ENCODE peak calls at places on chromosomes 3 and 15, in five cellular contexts. Z is K562; C is Panc1; F is breast epithelium; U is effector memory CD4-positive, alpha-beta T cell. T is an unnamed sample.

GRCh38 chr3:57972421-57973111 is 35.7 kb upstream of the FLNB start:
- DNase-seq in C (no peak), F (peak; percentile 62), Z (no peak), U (no peak), T (no peak)

GRCh38 chr15:54840999-54841398 is 355.7 kb downstream of the RSL24D1 start:
- DNase-seq in F (no peak), U (no peak), Z (no peak), C (no peak), T (peak; percentile 20)

GRCh38 chr3:128385080-128385832 is 81.4 kb downstream of the DNAJB8 start:
- DNase-seq in C (no peak), F (peak; percentile 22), U (no peak), Z (no peak), T (no peak)

GRCh38 chr3:98765721-98766120 is 2.6 kb downstream of the ST3GAL6 start:
- DNase-seq in C (no peak), F (no peak), U (no peak), Z (no peak), T (no peak)

GRCh38 chr3:138289260-138289659 is 40.4 kb downstream of the NME9 start:
- DNase-seq in U (no peak), F (no peak), C (no peak), Z (no peak), T (no peak)

GRCh38 chr3:72683068-72683467 is 165.2 kb downstream of the SHQ1 start:
- DNase-seq in U (no peak), C (no peak), Z (no peak), F (no peak), T (no peak)

GRCh38 chr15:98560338-98560737 is 88.0 kb upstream of the IGF1R start:
- DNase-seq in Z (no peak), U (no peak), C (no peak), F (no peak), T (no peak)

GRCh38 chr15:60941448-60941847 is 287.7 kb downstream of the RORA start:
- DNase-seq in Z (no peak), C (no peak), F (no peak), U (no peak), T (no peak)

GRCh38 chr3:79211588-79212359 is 556.0 kb downstream of the ROBO1 start:
- DNase-seq in F (no peak), U (no peak), Z (no peak), C (no peak), T (no peak)

GRCh38 chr15:45181491-45182285 is 6.1 kb downstream of the SHF start:
- DNase-seq in Z (no peak), F (no peak), C (no peak), U (no peak), T (no peak)

GRCh38 chr3:138046084-138046483 is 36.1 kb downstream of the CLDN18 start:
- DNase-seq in F (no peak), Z (no peak), C (no peak), U (no peak), T (no peak)

GRCh38 chr15:57792729-57793449 is 86.4 kb downstream of the POLR2M start:
- DNase-seq in U (no peak), F (no peak), C (no peak), Z (no peak), T (no peak)

GRCh38 chr15:59398220-59398619 is 25.5 kb upstream of the MYO1E start:
- DNase-seq in Z (no peak), C (no peak), F (no peak), U (no peak), T (no peak)
- H3K27ac ChIP-seq in Z (no peak overlapping the region), C (no peak overlapping the region), F (no peak overlapping the region), U (no peak overlapping the region), T (no peak overlapping the region)

DNA sequence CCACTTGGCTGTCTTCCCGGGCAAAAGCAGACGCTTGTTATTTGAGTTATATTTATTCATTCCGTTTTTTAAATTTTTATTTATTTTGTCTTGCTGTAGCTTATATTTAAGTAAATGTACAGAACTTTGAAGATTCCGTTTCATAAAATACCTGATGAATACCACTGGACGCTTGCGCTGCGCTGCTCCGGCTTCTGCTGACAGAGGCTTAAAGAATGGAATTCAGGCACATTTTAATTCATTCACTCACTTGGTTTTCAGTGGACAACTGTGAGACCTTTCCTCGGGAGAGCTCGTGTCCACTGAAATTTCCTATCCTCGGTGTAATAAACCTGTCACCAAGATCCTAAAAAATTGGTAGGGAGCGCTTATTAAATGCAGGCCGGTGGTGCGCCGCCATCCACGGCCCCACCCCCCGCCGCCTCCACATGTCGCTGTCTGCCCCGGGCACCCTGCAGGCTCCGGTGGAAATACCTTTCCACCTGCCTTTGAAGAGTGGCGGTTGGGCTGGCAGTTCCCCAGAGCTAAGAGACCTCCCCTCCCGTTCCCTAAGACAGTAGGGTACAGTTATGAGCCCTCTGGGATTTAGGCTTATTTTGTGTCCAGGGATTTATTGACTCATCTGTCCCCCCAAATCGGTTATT is 62.5 kb upstream of the UBE2E1 start:
- DNase-seq in C (no peak), U (no peak), F (no peak), Z (no peak), T (no peak)
- H3K27ac ChIP-seq in C (no peak overlapping the region), U (no peak overlapping the region), F (no peak overlapping the region), Z (no peak overlapping the region), T (no peak overlapping the region)

GRCh38 chr3:16466822-16467221 is 46.7 kb downstream of the RFTN1 start:
- DNase-seq in C (no peak), Z (no peak), U (no peak), F (no peak), T (no peak)
- H3K27ac ChIP-seq in C (no peak overlapping the region), Z (no peak overlapping the region), U (no peak overlapping the region), F (no peak overlapping the region), T (no peak overlapping the region)

GRCh38 chr3:18010001-18010400 is 267.6 kb upstream of the TBC1D5 start:
- DNase-seq in Z (no peak), C (no peak), U (no peak), F (no peak), T (no peak)
- H3K27ac ChIP-seq in Z (no peak overlapping the region), C (no peak overlapping the region), U (no peak overlapping the region), F (no peak overlapping the region), T (no peak overlapping the region)

DNA sequence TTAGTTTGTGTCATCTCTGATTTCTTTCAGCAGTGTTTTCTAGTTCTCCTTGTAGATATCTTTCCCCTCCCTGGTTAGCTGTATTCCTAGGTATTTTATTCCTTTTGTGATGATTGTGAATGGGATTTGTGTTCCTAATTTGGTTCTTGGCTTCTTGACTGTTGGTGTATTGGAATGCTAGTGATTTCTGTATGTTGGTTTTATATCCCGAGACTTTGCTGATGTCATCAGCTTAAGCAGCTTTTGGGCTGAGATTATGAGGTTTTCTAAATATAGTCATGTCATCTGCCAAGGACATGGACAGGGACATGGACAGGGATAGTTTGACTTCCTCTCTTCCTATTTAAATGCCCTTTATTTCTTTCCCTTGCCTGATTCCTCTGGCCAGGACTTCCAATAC is 35.8 kb downstream of the MYO9A start:
- DNase-seq in Z (no peak), C (no peak), F (no peak), U (no peak), T (no peak)
- H3K27ac ChIP-seq in Z (no peak overlapping the region), C (no peak overlapping the region), F (no peak overlapping the region), U (no peak overlapping the region), T (no peak overlapping the region)

DNA sequence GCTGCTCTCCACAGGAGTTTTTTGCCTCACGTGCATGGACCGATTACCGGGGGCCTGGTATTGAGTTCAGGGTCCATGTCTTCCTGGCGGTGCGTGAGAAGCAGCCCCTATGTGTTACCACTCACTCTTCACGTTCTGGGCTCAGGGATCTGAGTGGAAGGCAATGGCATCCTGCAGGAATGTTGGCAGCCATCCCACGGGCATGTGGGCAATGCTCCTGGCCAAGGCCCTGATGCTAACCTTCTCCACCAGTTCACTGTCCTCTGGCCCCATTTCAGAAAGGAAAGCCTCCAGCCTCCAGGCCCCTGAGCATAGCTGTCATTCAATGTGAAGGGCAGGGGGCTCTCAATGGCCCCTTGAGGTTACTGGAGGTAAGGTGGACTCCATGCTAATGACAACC is 43.0 kb upstream of the KY start:
- DNase-seq in C (no peak), U (no peak), F (peak; percentile 55), Z (no peak), T (no peak)
- H3K27ac ChIP-seq in C (no peak overlapping the region), U (no peak overlapping the region), F (peak overlapping the region; percentile 62), Z (no peak overlapping the region), T (no peak overlapping the region)

DNA sequence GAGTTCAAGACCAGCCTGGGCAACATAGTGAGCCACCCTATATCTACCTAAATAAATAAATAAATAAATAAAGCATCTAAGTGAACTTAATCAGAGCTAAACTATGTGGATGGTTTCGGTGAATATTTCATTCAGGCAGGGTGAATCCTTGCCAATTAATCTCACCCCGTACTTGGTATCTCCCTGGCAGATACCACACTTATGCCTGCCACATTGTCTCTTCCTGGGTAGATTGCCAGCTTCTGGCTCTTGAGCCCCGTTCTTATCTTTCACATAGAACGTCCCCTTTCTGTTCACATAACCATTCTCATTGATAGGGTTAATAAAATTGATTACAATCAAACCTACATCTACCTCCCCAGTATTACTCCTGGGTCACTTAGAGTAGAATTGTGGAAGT is 7.0 kb downstream of the SNAP23 start:
- DNase-seq in C (no peak), F (no peak), U (no peak), Z (no peak), T (no peak)
- H3K27ac ChIP-seq in C (no peak overlapping the region), F (no peak overlapping the region), U (no peak overlapping the region), Z (no peak overlapping the region), T (no peak overlapping the region)

DNA sequence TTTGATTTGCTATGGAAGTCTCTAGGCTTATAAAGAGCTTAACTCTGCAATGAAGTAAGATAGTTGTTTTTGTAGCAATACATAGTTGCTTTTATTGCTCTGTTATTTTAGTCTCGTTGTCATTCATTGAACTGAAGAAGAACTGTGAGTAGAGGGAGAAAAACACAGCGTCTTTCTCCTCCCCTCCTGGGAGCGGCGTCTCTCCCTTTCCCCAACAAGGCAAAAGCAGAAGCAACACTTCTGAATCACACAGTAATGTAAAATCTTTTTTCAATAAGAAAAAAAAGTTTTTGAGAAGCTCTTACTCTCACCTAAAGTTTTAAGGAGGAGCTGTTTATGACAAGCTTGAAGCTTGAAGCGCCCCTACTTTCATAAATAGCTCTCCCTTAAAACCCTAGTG is 119.3 kb upstream of the SLC7A14 start:
- DNase-seq in Z (no peak), F (no peak), U (no peak), C (no peak), T (no peak)
- H3K27ac ChIP-seq in Z (no peak overlapping the region), F (no peak overlapping the region), U (no peak overlapping the region), C (no peak overlapping the region), T (no peak overlapping the region)

T was measured in iPS DF 6.9.